ENCODE peak calls at places on chromosomes 13 and 19, in ten cellular contexts. M, P, I, N, Z, B, G, J, Y and Q are unnamed samples.

GRCh38 chr19:7977021-7977722 is 28.3 kb downstream of the ELAVL1 start:
- DNase-seq in M (no peak), P (no peak), I (no peak), N (no peak), Z (no peak), B (no peak), G (no peak), J (no peak), Y (no peak), Q (no peak)

GRCh38 chr13:98416408-98416807 is 160.5 kb downstream of the STK24 start:
- DNase-seq in M (no peak), P (no peak), I (no peak), N (no peak), Z (peak), B (no peak), G (no peak), J (no peak), Y (peak), Q (no peak)

GRCh38 chr19:5719274-5719960 is 529 bp downstream of the LONP1 start:
- DNase-seq in M (no peak), P (no peak), I (no peak), N (peak), Z (no peak), B (no peak), G (no peak), J (peak), Y (peak), Q (peak)

GRCh38 chr13:106523566-106523965 is 11.9 kb downstream of the EFNB2 start:
- DNase-seq in M (no peak), P (no peak), I (no peak), N (no peak), Z (no peak), B (no peak), G (no peak), J (peak), Y (no peak), Q (no peak)

GRCh38 chr13:30156270-30156669 is 151.1 kb downstream of the KATNAL1 start:
- DNase-seq in M (no peak), P (no peak), I (no peak), N (no peak), Z (no peak), B (no peak), G (no peak), J (no peak), Y (no peak), Q (no peak)

GRCh38 chr13:99027661-99028425 is 50.0 kb upstream of the DOCK9 start:
- DNase-seq in M (no peak), P (no peak), I (no peak), N (no peak), Z (no peak), B (no peak), G (no peak), J (no peak), Y (no peak), Q (no peak)

GRCh38 chr13:69199664-69200063 is 908.0 kb upstream of the ATXN8OS start:
- DNase-seq in M (no peak), P (no peak), I (no peak), N (no peak), Z (no peak), B (no peak), G (no peak), J (no peak), Y (peak), Q (no peak)

GRCh38 chr19:57088125-57088524 is 31.7 kb upstream of the USP29 start:
- DNase-seq in M (no peak), P (no peak), I (no peak), N (no peak), Z (no peak), B (no peak), G (no peak), J (no peak), Y (no peak), Q (no peak)

GRCh38 chr19:56566904-56567273 is 379 bp upstream of the ZNF470 start:
- DNase-seq in M (peak), P (no peak), I (peak), N (no peak), Z (peak), B (no peak), G (peak), J (peak), Y (peak), Q (peak)

GRCh38 chr13:35720290-35720689 is 243.8 kb upstream of the MAB21L1 start:
- DNase-seq in M (no peak), P (no peak), I (no peak), N (no peak), Z (no peak), B (no peak), G (no peak), J (no peak), Y (no peak), Q (no peak)

GRCh38 chr13:45167611-45168554 is 33.0 kb downstream of the KCTD4 start:
- DNase-seq in M (no peak), P (no peak), I (no peak), N (no peak), Z (peak), B (no peak), G (no peak), J (no peak), Y (no peak), Q (peak)

GRCh38 chr19:8352134-8352827 is 9.2 kb upstream of the KANK3 start:
- DNase-seq in M (no peak), P (no peak), I (no peak), N (no peak), Z (no peak), B (no peak), G (no peak), J (no peak), Y (no peak), Q (no peak)

GRCh38 chr19:46654621-46655152 is 6.3 kb downstream of the DACT3 start:
- DNase-seq in M (no peak), P (no peak), I (no peak), N (no peak), Z (no peak), B (no peak), G (no peak), J (no peak), Y (no peak), Q (no peak)

GRCh38 chr19:42512130-42512636 is 16.1 kb downstream of the CEACAM1 start:
- DNase-seq in M (no peak), P (no peak), I (no peak), N (peak), Z (no peak), B (no peak), G (no peak), J (no peak), Y (no peak), Q (no peak)

GRCh38 chr13:29878101-29878500 is 27.7 kb upstream of the UBL3 start:
- DNase-seq in M (no peak), P (no peak), I (no peak), N (no peak), Z (no peak), B (no peak), G (no peak), J (no peak), Y (no peak), Q (no peak)

GRCh38 chr19:49887653-49888477 is 8.8 kb downstream of the IL4I1 start:
- DNase-seq in M (no peak), P (peak), I (no peak), N (no peak), Z (no peak), B (no peak), G (no peak), J (no peak), Y (no peak), Q (no peak)

GRCh38 chr19:14580623-14581237 is 2.2 kb upstream of the CLEC17A start:
- DNase-seq in M (peak), P (peak), I (no peak), N (no peak), Z (no peak), B (no peak), G (no peak), J (no peak), Y (no peak), Q (no peak)

GRCh38 chr19:15652559-15653278 is 12.0 kb downstream of the CYP4F3 start:
- DNase-seq in M (no peak), P (no peak), I (no peak), N (no peak), Z (no peak), B (no peak), G (no peak), J (no peak), Y (no peak), Q (no peak)

GRCh38 chr13:106911602-106912001 is 343.7 kb upstream of the ARGLU1 start:
- DNase-seq in M (no peak), P (no peak), I (no peak), N (no peak), Z (no peak), B (no peak), G (no peak), J (no peak), Y (no peak), Q (no peak)